ENCODE peak calls at places on chromosome 3, in nine cellular contexts. One of them, this sample, is unnamed.

GRCh38 chr3:18888370-18888769 is 259.9 kb upstream of the KCNH8 start:
- DNase-seq in BE2C: no peak
- DNase-seq in astrocyte: no peak
- DNase-seq in endodermal cell: no peak
- DNase-seq in A549: no peak
- DNase-seq in PC-3: peak; percentile 23
- DNase-seq in left lung: no peak
- DNase-seq in upper lobe of left lung: no peak
- DNase-seq in osteoblast: no peak
- DNase-seq in this sample: no peak

GRCh38 chr3:35263477-35263876 is 375.8 kb upstream of the ARPP21 start:
- DNase-seq in BE2C: no peak
- DNase-seq in A549: no peak
- DNase-seq in PC-3: peak; percentile 46
- DNase-seq in left lung: no peak
- DNase-seq in upper lobe of left lung: no peak
- DNase-seq in osteoblast: no peak
- DNase-seq in astrocyte: no peak
- DNase-seq in endodermal cell: no peak
- DNase-seq in this sample: no peak

GRCh38 chr3:12751548-12751947 is 7.5 kb downstream of the TMEM40 start:
- DNase-seq in left lung: no peak
- DNase-seq in PC-3: peak; percentile 91
- DNase-seq in osteoblast: no peak
- DNase-seq in A549: peak; percentile 28
- DNase-seq in endodermal cell: no peak
- DNase-seq in astrocyte: peak; percentile 39
- DNase-seq in BE2C: no peak
- DNase-seq in upper lobe of left lung: no peak
- DNase-seq in this sample: no peak

GRCh38 chr3:116339441-116340028 is 105.8 kb downstream of the LSAMP start:
- DNase-seq in upper lobe of left lung: no peak
- DNase-seq in BE2C: peak; percentile 15
- DNase-seq in osteoblast: no peak
- DNase-seq in PC-3: no peak
- DNase-seq in astrocyte: peak; percentile 80
- DNase-seq in A549: no peak
- DNase-seq in left lung: no peak
- DNase-seq in endodermal cell: peak; percentile 44
- DNase-seq in this sample: no peak

GRCh38 chr3:145175626-145176025 is 985.4 kb downstream of the PLOD2 start:
- DNase-seq in upper lobe of left lung: no peak
- DNase-seq in endodermal cell: no peak
- DNase-seq in PC-3: no peak
- DNase-seq in A549: no peak
- DNase-seq in left lung: no peak
- DNase-seq in BE2C: no peak
- DNase-seq in osteoblast: no peak
- DNase-seq in astrocyte: no peak
- DNase-seq in this sample: no peak

GRCh38 chr3:148646126-148646660 is 51.5 kb upstream of the AGTR1 start:
- DNase-seq in A549: no peak
- DNase-seq in endodermal cell: no peak
- DNase-seq in osteoblast: no peak
- DNase-seq in upper lobe of left lung: no peak
- DNase-seq in astrocyte: peak; percentile 10
- DNase-seq in PC-3: no peak
- DNase-seq in BE2C: no peak
- DNase-seq in left lung: no peak
- DNase-seq in this sample: no peak

GRCh38 chr3:12049675-12050074 is 45.5 kb downstream of the SYN2 start:
- DNase-seq in upper lobe of left lung: no peak
- DNase-seq in A549: no peak
- DNase-seq in endodermal cell: no peak
- DNase-seq in BE2C: no peak
- DNase-seq in osteoblast: no peak
- DNase-seq in left lung: no peak
- DNase-seq in PC-3: peak; percentile 43
- DNase-seq in astrocyte: no peak
- DNase-seq in this sample: no peak

GRCh38 chr3:45932112-45932511 is 11.2 kb upstream of the CXCR6 start:
- DNase-seq in osteoblast: no peak
- DNase-seq in endodermal cell: no peak
- DNase-seq in A549: no peak
- DNase-seq in left lung: no peak
- DNase-seq in astrocyte: no peak
- DNase-seq in PC-3: no peak
- DNase-seq in BE2C: no peak
- DNase-seq in upper lobe of left lung: no peak
- DNase-seq in this sample: no peak

GRCh38 chr3:193711523-193711963 is 118.5 kb downstream of the OPA1 start:
- DNase-seq in osteoblast: no peak
- DNase-seq in PC-3: no peak
- DNase-seq in endodermal cell: no peak
- DNase-seq in A549: no peak
- DNase-seq in upper lobe of left lung: peak; percentile 58
- DNase-seq in astrocyte: no peak
- DNase-seq in BE2C: no peak
- DNase-seq in left lung: no peak
- DNase-seq in this sample: no peak

GRCh38 chr3:132448211-132448961 is 31.1 kb downstream of the DNAJC13 start:
- DNase-seq in endodermal cell: no peak
- DNase-seq in BE2C: no peak
- DNase-seq in astrocyte: peak; percentile 39
- DNase-seq in osteoblast: no peak
- DNase-seq in A549: no peak
- DNase-seq in left lung: no peak
- DNase-seq in upper lobe of left lung: no peak
- DNase-seq in PC-3: no peak
- DNase-seq in this sample: no peak

GRCh38 chr3:105401691-105402149 is 35.0 kb downstream of the ALCAM start:
- DNase-seq in left lung: no peak
- DNase-seq in upper lobe of left lung: no peak
- DNase-seq in osteoblast: no peak
- DNase-seq in BE2C: no peak
- DNase-seq in A549: peak; percentile 68
- DNase-seq in astrocyte: peak; percentile 88
- DNase-seq in PC-3: peak; percentile 80
- DNase-seq in endodermal cell: no peak
- DNase-seq in this sample: no peak

GRCh38 chr3:135106445-135106844 is 311.4 kb downstream of the EPHB1 start:
- DNase-seq in A549: peak; percentile 2
- DNase-seq in left lung: no peak
- DNase-seq in PC-3: peak; percentile 32
- DNase-seq in astrocyte: peak; percentile 3
- DNase-seq in osteoblast: no peak
- DNase-seq in endodermal cell: peak; percentile 89
- DNase-seq in upper lobe of left lung: no peak
- DNase-seq in BE2C: no peak
- DNase-seq in this sample: no peak

GRCh38 chr3:126130981-126131750 is 47.2 kb upstream of the SLC41A3 start:
- DNase-seq in PC-3: no peak
- DNase-seq in BE2C: no peak
- DNase-seq in endodermal cell: peak; percentile 30
- DNase-seq in left lung: peak; percentile 65
- DNase-seq in upper lobe of left lung: peak; percentile 56
- DNase-seq in astrocyte: no peak
- DNase-seq in osteoblast: no peak
- DNase-seq in A549: no peak
- DNase-seq in this sample: no peak

GRCh38 chr3:46420931-46421330 is 13.9 kb downstream of the CCRL2 start:
- DNase-seq in endodermal cell: no peak
- DNase-seq in osteoblast: no peak
- DNase-seq in A549: no peak
- DNase-seq in left lung: no peak
- DNase-seq in PC-3: no peak
- DNase-seq in upper lobe of left lung: no peak
- DNase-seq in BE2C: no peak
- DNase-seq in astrocyte: no peak
- DNase-seq in this sample: no peak

GRCh38 chr3:149971403-149972075 is 844 bp upstream of the PFN2 start:
- DNase-seq in astrocyte: peak; percentile 70
- DNase-seq in osteoblast: no peak
- DNase-seq in endodermal cell: peak; percentile 90
- DNase-seq in PC-3: peak; percentile 67
- DNase-seq in A549: no peak
- DNase-seq in left lung: peak; percentile 87
- DNase-seq in BE2C: peak; percentile 68
- DNase-seq in upper lobe of left lung: peak; percentile 92
- DNase-seq in this sample: peak; percentile 18

GRCh38 chr3:59885907-59886400 is 836.1 kb upstream of the CFAP20DC start:
- DNase-seq in osteoblast: peak; percentile 21
- DNase-seq in astrocyte: no peak
- DNase-seq in A549: no peak
- DNase-seq in BE2C: no peak
- DNase-seq in left lung: no peak
- DNase-seq in endodermal cell: no peak
- DNase-seq in PC-3: no peak
- DNase-seq in upper lobe of left lung: no peak
- DNase-seq in this sample: no peak

GRCh38 chr3:167032267-167032876 is 347.7 kb downstream of the ZBBX start:
- DNase-seq in BE2C: peak; percentile 14
- DNase-seq in astrocyte: peak; percentile 42
- DNase-seq in PC-3: peak; percentile 83
- DNase-seq in endodermal cell: no peak
- DNase-seq in A549: peak; percentile 55
- DNase-seq in upper lobe of left lung: no peak
- DNase-seq in left lung: no peak
- DNase-seq in osteoblast: peak; percentile 60
- DNase-seq in this sample: no peak

GRCh38 chr3:50317303-50317702 is 5.2 kb downstream of the HYAL2 start:
- DNase-seq in left lung: no peak
- DNase-seq in BE2C: no peak
- DNase-seq in upper lobe of left lung: no peak
- DNase-seq in PC-3: peak; percentile 25
- DNase-seq in endodermal cell: peak; percentile 43
- DNase-seq in astrocyte: no peak
- DNase-seq in osteoblast: peak; percentile 75
- DNase-seq in A549: no peak
- DNase-seq in this sample: no peak

GRCh38 chr3:152405915-152406802 is 137.4 kb downstream of the MBNL1 start:
- DNase-seq in osteoblast: no peak
- DNase-seq in astrocyte: peak; percentile 91
- DNase-seq in BE2C: no peak
- DNase-seq in upper lobe of left lung: no peak
- DNase-seq in PC-3: peak; percentile 67
- DNase-seq in A549: peak; percentile 53
- DNase-seq in left lung: no peak
- DNase-seq in endodermal cell: no peak
- DNase-seq in this sample: no peak

GRCh38 chr3:40317061-40317676 is 7.7 kb downstream of the EIF1B start:
- DNase-seq in osteoblast: peak; percentile 86
- DNase-seq in A549: peak; percentile 58
- DNase-seq in endodermal cell: peak; percentile 63
- DNase-seq in upper lobe of left lung: no peak
- DNase-seq in BE2C: peak; percentile 30
- DNase-seq in astrocyte: peak; percentile 36
- DNase-seq in PC-3: peak; percentile 77
- DNase-seq in left lung: no peak
- DNase-seq in this sample: no peak

GRCh38 chr3:277873-278272 is 81.3 kb downstream of the CHL1 start:
- DNase-seq in astrocyte: no peak
- DNase-seq in BE2C: no peak
- DNase-seq in endodermal cell: no peak
- DNase-seq in osteoblast: no peak
- DNase-seq in PC-3: no peak
- DNase-seq in left lung: no peak
- DNase-seq in A549: no peak
- DNase-seq in upper lobe of left lung: no peak
- DNase-seq in this sample: no peak
- H3K9me3 ChIP-seq in astrocyte: no peaks in the 10 kb centered on the region
- H3K9me3 ChIP-seq in BE2C: no peaks in the 10 kb centered on the region
- H3K9me3 ChIP-seq in endodermal cell: peaks cover 80% of the 10 kb centered on the region
- H3K9me3 ChIP-seq in osteoblast: no peaks in the 10 kb centered on the region
- H3K9me3 ChIP-seq in PC-3: peaks cover 25% of the 10 kb centered on the region
- H3K9me3 ChIP-seq in left lung: no peaks in the 10 kb centered on the region
- H3K9me3 ChIP-seq in A549: no peaks in the 10 kb centered on the region
- H3K9me3 ChIP-seq in upper lobe of left lung: peaks cover 4% of the 10 kb centered on the region
- H3K9me3 ChIP-seq in this sample: no peaks in the 10 kb centered on the region

GRCh38 chr3:44499149-44499898 is 21.9 kb upstream of the ZNF445 start:
- DNase-seq in astrocyte: no peak
- DNase-seq in endodermal cell: no peak
- DNase-seq in BE2C: no peak
- DNase-seq in A549: no peak
- DNase-seq in PC-3: no peak
- DNase-seq in upper lobe of left lung: no peak
- DNase-seq in left lung: no peak
- DNase-seq in osteoblast: no peak
- DNase-seq in this sample: no peak
- H3K9me3 ChIP-seq in astrocyte: peaks cover 35% of the 10 kb centered on the region
- H3K9me3 ChIP-seq in endodermal cell: peaks cover 61% of the 10 kb centered on the region
- H3K9me3 ChIP-seq in BE2C: no peaks in the 10 kb centered on the region
- H3K9me3 ChIP-seq in A549: peaks cover 70% of the 10 kb centered on the region
- H3K9me3 ChIP-seq in PC-3: peaks cover 33% of the 10 kb centered on the region
- H3K9me3 ChIP-seq in upper lobe of left lung: peaks cover 47% of the 10 kb centered on the region
- H3K9me3 ChIP-seq in left lung: no peaks in the 10 kb centered on the region
- H3K9me3 ChIP-seq in osteoblast: peaks cover 15% of the 10 kb centered on the region
- H3K9me3 ChIP-seq in this sample: peaks cover 10% of the 10 kb centered on the region

GRCh38 chr3:43013743-43014155 is 34.6 kb downstream of the GASK1A start:
- DNase-seq in astrocyte: no peak
- DNase-seq in PC-3: no peak
- DNase-seq in left lung: no peak
- DNase-seq in BE2C: no peak
- DNase-seq in endodermal cell: no peak
- DNase-seq in A549: no peak
- DNase-seq in osteoblast: no peak
- DNase-seq in upper lobe of left lung: no peak
- DNase-seq in this sample: no peak
- H3K9me3 ChIP-seq in astrocyte: peaks cover 11% of the 10 kb centered on the region
- H3K9me3 ChIP-seq in PC-3: peaks cover 3% of the 10 kb centered on the region
- H3K9me3 ChIP-seq in left lung: no peaks in the 10 kb centered on the region
- H3K9me3 ChIP-seq in BE2C: no peaks in the 10 kb centered on the region
- H3K9me3 ChIP-seq in endodermal cell: no peaks in the 10 kb centered on the region
- H3K9me3 ChIP-seq in A549: no peaks in the 10 kb centered on the region
- H3K9me3 ChIP-seq in osteoblast: no peaks in the 10 kb centered on the region
- H3K9me3 ChIP-seq in upper lobe of left lung: peaks cover 35% of the 10 kb centered on the region
- H3K9me3 ChIP-seq in this sample: peaks cover 12% of the 10 kb centered on the region

DNA sequence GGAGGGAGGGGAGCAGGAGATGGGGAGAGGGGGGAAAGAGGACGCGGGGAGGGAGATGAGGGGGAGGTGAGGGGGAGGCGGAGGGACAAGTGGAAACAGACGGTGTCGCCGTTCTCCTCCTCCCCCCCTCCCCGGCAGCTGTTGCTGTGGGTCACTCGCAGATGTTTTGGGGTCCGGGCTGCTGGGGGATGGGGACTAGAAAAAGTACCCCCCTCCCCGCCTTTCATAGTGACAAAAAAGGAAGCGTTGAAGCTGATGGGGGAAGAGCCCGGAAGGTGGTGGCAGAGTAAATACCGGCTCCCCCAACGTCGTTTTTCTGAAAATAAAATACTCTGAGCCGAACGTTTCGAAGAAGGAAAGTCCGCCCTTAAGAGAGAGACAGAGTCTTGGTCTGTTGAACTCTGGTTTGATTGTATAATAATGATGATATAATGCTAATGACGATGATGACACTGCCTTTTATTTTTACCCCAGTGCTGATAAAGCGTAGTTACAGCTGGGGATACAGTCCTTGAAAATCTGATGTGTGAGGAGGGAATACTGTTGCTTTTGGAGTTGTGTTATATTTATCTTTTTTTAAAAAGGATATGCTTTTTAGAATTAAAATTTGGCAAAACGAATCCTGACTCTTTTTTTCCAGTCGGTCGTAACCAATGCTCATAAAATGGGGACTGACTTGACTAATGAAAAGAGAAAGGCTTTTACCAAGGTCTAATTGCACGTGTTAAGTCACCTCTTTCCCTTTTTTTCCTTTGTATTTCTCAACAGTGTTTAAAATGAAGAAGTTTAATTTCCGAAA is 997 bp downstream of the STXBP5L start:
- DNase-seq in A549: no peak
- DNase-seq in osteoblast: no peak
- DNase-seq in left lung: no peak
- DNase-seq in astrocyte: no peak
- DNase-seq in PC-3: no peak
- DNase-seq in endodermal cell: no peak
- DNase-seq in upper lobe of left lung: no peak
- DNase-seq in BE2C: no peak
- DNase-seq in this sample: no peak
- H3K9me3 ChIP-seq in A549: peaks cover 5% of the 10 kb centered on the region
- H3K9me3 ChIP-seq in osteoblast: no peaks in the 10 kb centered on the region
- H3K9me3 ChIP-seq in left lung: no peaks in the 10 kb centered on the region
- H3K9me3 ChIP-seq in astrocyte: no peaks in the 10 kb centered on the region
- H3K9me3 ChIP-seq in PC-3: no peaks in the 10 kb centered on the region
- H3K9me3 ChIP-seq in endodermal cell: no peaks in the 10 kb centered on the region
- H3K9me3 ChIP-seq in upper lobe of left lung: no peaks in the 10 kb centered on the region
- H3K9me3 ChIP-seq in BE2C: no peaks in the 10 kb centered on the region
- H3K9me3 ChIP-seq in this sample: peaks cover 4% of the 10 kb centered on the region